ENCODE peak calls at places on chromosome 10, in six cellular contexts. Z is A549, S is GM12878, N is HepG2, K is K562, A is upper lobe of left lung. R is an unnamed sample. For H3K4me1, the result is how much of the 10 kb centered on the place peaks cover.

GRCh38 chr10:2023687-2024086 is 286.4 kb upstream of the ADARB2 start:
- ATAC-seq in K (no peak), Z (no peak), S (no peak), A (no peak), N (no peak), R (no peak)

GRCh38 chr10:74103560-74104248 is 46.9 kb downstream of the AP3M1 start:
- ATAC-seq in Z (no peak), N (peak), S (peak), K (peak), A (no peak), R (no peak)

GRCh38 chr10:126110434-126110833 is 214.1 kb downstream of the FANK1 start:
- ATAC-seq in N (no peak), A (no peak), K (no peak), Z (no peak), S (no peak), R (no peak)

GRCh38 chr10:1402016-1402820 is 335.1 kb downstream of the ADARB2 start:
- ATAC-seq in A (no peak), N (no peak), K (no peak), S (no peak), Z (no peak), R (no peak)

GRCh38 chr10:3104251-3104918 is 37.0 kb downstream of the PFKP start:
- ATAC-seq in K (no peak), Z (no peak), N (no peak), A (no peak), S (no peak), R (no peak)

GRCh38 chr10:119233123-119233820 is 25.9 kb downstream of the GRK5 start:
- ATAC-seq in S (no peak), N (no peak), K (no peak), A (no peak), Z (no peak), R (peak)

GRCh38 chr10:86803156-86803555 is 46.7 kb downstream of the BMPR1A start:
- ATAC-seq in Z (no peak), S (no peak), A (no peak), N (no peak), K (no peak), R (no peak)

GRCh38 chr10:86068532-86069337 is 297.9 kb downstream of the GRID1 start:
- ATAC-seq in K (no peak), S (peak), Z (no peak), N (no peak), A (no peak), R (no peak)

GRCh38 chr10:7526017-7526400 is 115.2 kb upstream of the SFMBT2 start:
- ATAC-seq in S (no peak), Z (peak), A (no peak), K (peak), N (peak), R (no peak)

GRCh38 chr10:31768467-31768866 is 160.2 kb downstream of the ARHGAP12 start:
- ATAC-seq in A (no peak), S (no peak), Z (no peak), N (no peak), K (no peak), R (peak)

GRCh38 chr10:29850371-29850770 is 209.0 kb downstream of the JCAD start:
- ATAC-seq in Z (no peak), A (no peak), K (no peak), N (no peak), S (no peak), R (no peak)

GRCh38 chr10:130434446-130435385 is 298.5 kb downstream of the GLRX3 start:
- ATAC-seq in A (no peak), Z (no peak), K (no peak), S (no peak), N (no peak), R (no peak)

GRCh38 chr10:74099836-74100235 is 50.8 kb downstream of the AP3M1 start:
- ATAC-seq in K (no peak), Z (no peak), S (no peak), N (no peak), A (no peak), R (no peak)

GRCh38 chr10:80265740-80266512 is 23.5 kb downstream of the MAT1A start:
- ATAC-seq in S (no peak), N (peak), Z (peak), A (peak), K (peak), R (no peak)

GRCh38 chr10:33229252-33229943 is 105.1 kb downstream of the NRP1 start:
- ATAC-seq in K (no peak), N (no peak), A (no peak), Z (no peak), S (no peak), R (no peak)

GRCh38 chr10:86958109-86958830 is at the start of gene SNCG:
- ATAC-seq in K (peak), Z (no peak), S (no peak), N (peak), A (no peak), R (no peak)

GRCh38 chr10:7071421-7071820 is 339.4 kb downstream of the SFMBT2 start:
- ATAC-seq in Z (no peak), N (no peak), K (no peak), A (no peak), S (no peak), R (no peak)

GRCh38 chr10:99435986-99436633 is 5.7 kb upstream of the GOT1 start:
- ATAC-seq in N (peak), K (peak), A (peak), S (peak), Z (peak), R (peak)

GRCh38 chr10:34641913-34642558 is 173.1 kb downstream of the PARD3 start:
- ATAC-seq in N (no peak), Z (peak), S (no peak), K (no peak), A (peak), R (peak)

GRCh38 chr10:34815174-34816066 is at the start of gene PARD3:
- ATAC-seq in K (peak), A (peak), S (peak), Z (peak), N (peak), R (peak)

GRCh38 chr10:93288679-93289634 is 193.2 kb downstream of the MYOF start:
- ATAC-seq in A (peak), N (peak), Z (peak), K (peak), S (peak), R (peak)

GRCh38 chr10:33570495-33570894 is 236.0 kb upstream of the NRP1 start:
- ATAC-seq in S (no peak), A (peak), N (no peak), Z (no peak), K (no peak), R (peak)

GRCh38 chr10:76411719-76412435 is 980.5 kb downstream of the LRMDA start:
- ATAC-seq in Z (no peak), N (no peak), K (no peak), A (no peak), S (no peak), R (peak)

GRCh38 chr10:91712315-91712714 is 79.4 kb upstream of the PPP1R3C start:
- ATAC-seq in Z (no peak), N (no peak), K (no peak), S (peak), A (no peak), R (no peak)

GRCh38 chr10:60338002-60338564 is 51.6 kb downstream of the ANK3 start:
- ATAC-seq in A (no peak), K (no peak), Z (no peak), S (no peak), N (no peak), R (no peak)

GRCh38 chr10:96578022-96578421 is 8.8 kb downstream of the TM9SF3 start:
- ATAC-seq in A (no peak), Z (no peak), S (peak), K (no peak), N (no peak), R (no peak)

GRCh38 chr10:1034758-1035157 is 9.1 kb upstream of the IDI2 start:
- ATAC-seq in A (no peak), S (no peak), N (peak), K (no peak), Z (no peak), R (no peak)

GRCh38 chr10:7480742-7481381 is 70.0 kb upstream of the SFMBT2 start:
- ATAC-seq in S (peak), K (no peak), A (no peak), N (no peak), Z (no peak), R (no peak)

GRCh38 chr10:31126593-31126992 is 94.9 kb upstream of the ZNF438 start:
- ATAC-seq in N (no peak), A (no peak), K (no peak), Z (no peak), S (no peak), R (no peak)

GRCh38 chr10:95550073-95550672 is 11.0 kb downstream of the SORBS1 start:
- ATAC-seq in A (no peak), Z (no peak), K (peak), N (no peak), S (no peak), R (no peak)

GRCh38 chr10:10418397-10418796 is 599.3 kb upstream of the CELF2 start:
- ATAC-seq in S (peak), Z (no peak), A (no peak), N (no peak), K (no peak), R (no peak)

GRCh38 chr10:44947356-44948152 is 12.0 kb upstream of the RASSF4 start:
- ATAC-seq in Z (no peak), K (no peak), A (no peak), N (no peak), S (peak), R (no peak)

DNA sequence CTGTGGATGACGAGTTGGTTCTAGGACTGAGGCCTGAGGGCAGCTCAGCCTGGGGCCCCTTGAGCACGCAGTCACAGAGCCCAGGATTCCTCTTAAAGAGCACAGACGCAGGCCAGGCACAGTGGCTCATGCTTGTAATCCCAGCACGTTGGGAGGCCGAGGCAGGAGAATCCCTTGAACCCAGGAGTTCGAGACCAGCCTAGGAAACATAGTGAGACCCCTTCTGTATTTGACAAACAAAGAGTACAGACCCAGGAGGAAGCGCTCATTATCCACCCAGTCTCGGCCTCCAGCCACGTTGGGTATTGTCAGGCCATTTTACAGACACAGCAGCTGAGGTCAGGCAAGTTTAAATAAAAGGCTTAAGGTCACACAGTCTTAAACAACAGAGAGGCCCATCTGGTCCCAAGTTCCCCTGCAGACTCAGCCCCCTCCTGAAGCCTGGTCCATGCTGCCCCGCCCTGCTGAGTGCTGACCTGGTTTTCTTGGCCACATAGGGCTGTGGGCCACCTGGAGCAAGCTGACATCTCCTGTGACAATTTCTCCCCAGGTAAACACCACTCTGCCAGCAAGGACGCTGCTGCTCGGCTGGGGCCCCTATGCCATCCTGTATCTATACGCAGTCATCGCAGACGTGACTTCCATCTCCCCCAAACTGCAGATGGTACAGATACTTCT is 12.6 kb downstream of the RGR start:
- ATAC-seq in N (no peak), S (peak), K (no peak), A (no peak), Z (no peak), R (no peak)
- TF ChIP-seq CTCF in N (no peak), S (no peak), K (no peak), A (no peak), Z (no peak), R (no peak)

GRCh38 chr10:110074298-110074697 is 66.5 kb downstream of the ADD3 start:
- ATAC-seq in Z (no peak), A (no peak), N (peak), K (peak), S (no peak), R (no peak)

GRCh38 chr10:110075726-110076125 is 67.9 kb downstream of the ADD3 start:
- ATAC-seq in Z (no peak), S (no peak), K (no peak), A (no peak), N (no peak), R (no peak)

GRCh38 chr10:110077436-110078120 is 69.8 kb downstream of the ADD3 start:
- ATAC-seq in K (peak), Z (no peak), A (peak), S (peak), N (peak), R (no peak)

GRCh38 chr10:110076559-110077318 is 69.0 kb downstream of the ADD3 start:
- ATAC-seq in K (peak), Z (peak), S (peak), N (peak), A (peak), R (peak)

DNA sequence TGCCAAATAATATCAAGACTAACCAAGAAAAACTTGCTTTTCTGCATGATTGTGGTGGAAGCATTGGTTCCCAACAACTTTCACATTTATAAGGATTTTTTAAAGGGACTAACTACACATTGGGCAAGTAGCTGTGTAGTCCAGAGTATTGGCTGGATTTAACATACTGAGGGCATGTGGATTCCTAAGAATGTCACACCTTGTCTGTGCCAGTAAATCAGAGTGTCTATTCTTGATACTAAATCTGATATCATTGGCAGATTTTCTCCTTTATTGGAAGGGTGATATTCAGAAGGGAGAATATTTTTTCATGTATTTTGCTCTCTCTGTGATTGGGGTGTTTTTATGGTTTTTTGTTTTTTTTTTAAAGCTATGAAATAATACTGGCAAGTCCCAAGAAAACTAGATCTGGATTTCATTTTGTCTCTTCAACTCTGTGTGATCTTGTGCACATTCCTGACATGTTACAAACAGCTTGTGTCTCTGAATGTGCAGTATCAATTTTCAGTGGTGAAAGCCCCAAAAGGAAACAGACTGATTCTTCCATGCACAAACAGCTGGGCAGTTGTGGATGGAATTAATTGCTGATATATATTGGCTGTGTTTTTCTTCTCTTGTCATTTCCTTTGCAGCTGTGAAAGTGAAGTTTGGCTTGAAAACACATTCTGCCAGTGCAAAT is 67.3 kb downstream of the ADD3 start:
- ATAC-seq in S (no peak), K (no peak), Z (no peak), A (no peak), N (no peak), R (no peak)
- H3K4me1 ChIP-seq in S (under half), K (under half), Z (under half), A (half or more), N (half or more), R (under half)

DNA sequence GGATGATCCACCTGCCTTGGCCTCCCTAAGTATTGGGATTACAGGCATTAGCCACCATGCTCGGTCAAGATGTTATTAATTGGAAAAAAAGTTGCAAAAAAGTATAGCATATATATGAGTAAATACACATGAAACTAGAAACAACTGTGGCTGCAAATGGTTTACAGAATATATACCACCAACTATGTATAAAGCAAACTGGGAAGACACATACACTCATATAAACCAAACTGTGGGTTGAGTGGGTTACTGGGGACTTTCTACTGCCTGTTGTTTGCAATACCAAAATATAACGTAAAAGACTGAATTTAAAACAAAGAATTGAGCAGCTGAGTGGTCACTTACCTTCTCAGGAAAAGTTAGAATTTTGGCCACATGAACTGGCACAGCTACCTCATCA is 8.1 kb downstream of the POLR3A start:
- ATAC-seq in S (no peak), N (no peak), A (no peak), Z (no peak), K (no peak), R (no peak)
- TF ChIP-seq EP300 in S (no peak), N (no peak), A (no peak), Z (no peak), K (no peak), R (no peak)

GRCh38 chr10:26043469-26043868 is 109.4 kb downstream of the MYO3A start:
- ATAC-seq in S (no peak), A (peak), N (no peak), K (no peak), Z (no peak), R (no peak)

GRCh38 chr10:26046073-26046684 is 112.2 kb downstream of the MYO3A start:
- ATAC-seq in S (no peak), K (no peak), Z (no peak), N (no peak), A (no peak), R (no peak)

GRCh38 chr10:26048756-26049155 is 114.7 kb downstream of the MYO3A start:
- ATAC-seq in K (no peak), Z (no peak), A (no peak), S (no peak), N (no peak), R (no peak)

GRCh38 chr10:26044123-26044749 is 110.2 kb downstream of the MYO3A start:
- ATAC-seq in S (no peak), A (peak), Z (no peak), K (no peak), N (no peak), R (no peak)
- TF ChIP-seq CTCF in S (no peak), A (no peak), Z (no peak), K (no peak), N (no peak), R (no peak)